ENCODE peak calls at places on chromosomes 2 and 18, in ten cellular contexts. I is nephron progenitor cell, D is choroid plexus epithelial cell, W is heart left ventricle, U is uterus, T is body of pancreas, Y is right lobe of liver, N is WTC11, L is progenitor cell of endocrine pancreas, M is prostate gland. H is an unnamed sample.

GRCh38 chr2:85057236-85057635 is 76.0 kb upstream of the TCF7L1 start:
- DNase-seq in I (no peak), D (no peak), W (no peak), U (no peak), T (no peak), Y (no peak), N (no peak), L (no peak), M (no peak), H (no peak)

GRCh38 chr2:232576995-232577394 is 26.5 kb downstream of the EIF4E2 start:
- DNase-seq in I (no peak), D (peak; percentile 68), W (no peak), U (no peak), T (no peak), Y (no peak), N (no peak), L (no peak), M (no peak), H (no peak)

GRCh38 chr2:18132697-18133096 is 254.2 kb downstream of the KCNS3 start:
- DNase-seq in I (no peak), D (peak; percentile 71), W (no peak), U (no peak), T (no peak), Y (no peak), N (no peak), L (no peak), M (no peak), H (no peak)

GRCh38 chr2:26314243-26314642 is 31.7 kb upstream of the SELENOI start:
- DNase-seq in I (peak; percentile 45), D (no peak), W (no peak), U (no peak), T (no peak), Y (no peak), N (peak; percentile 67), L (no peak), M (no peak), H (no peak)

GRCh38 chr2:240532032-240532775 is 25.6 kb downstream of the ANKMY1 start:
- DNase-seq in I (no peak), D (no peak), W (no peak), U (no peak), T (no peak), Y (no peak), N (no peak), L (no peak), M (no peak), H (no peak)

GRCh38 chr18:140670-141266 is 17.6 kb upstream of the USP14 start:
- DNase-seq in I (no peak), D (no peak), W (no peak), U (no peak), T (no peak), Y (no peak), N (no peak), L (no peak), M (no peak), H (no peak)

GRCh38 chr2:240149943-240150784 is 9.7 kb upstream of the OTOS start:
- DNase-seq in I (peak; percentile 73), D (peak; percentile 57), W (peak; percentile 37), U (no peak), T (peak; percentile 47), Y (no peak), N (peak; percentile 80), L (peak; percentile 62), M (no peak), H (no peak)

GRCh38 chr2:64995041-64995440 is 5.8 kb downstream of the SLC1A4 start:
- DNase-seq in I (no peak), D (no peak), W (no peak), U (no peak), T (no peak), Y (no peak), N (no peak), L (no peak), M (no peak), H (no peak)

GRCh38 chr2:64052468-64053241 is 33.4 kb upstream of the VPS54 start:
- DNase-seq in I (no peak), D (peak; percentile 15), W (no peak), U (no peak), T (no peak), Y (no peak), N (no peak), L (no peak), M (no peak), H (no peak)

GRCh38 chr2:174985624-174986023 is 19.6 kb downstream of the CHN1 start:
- DNase-seq in I (no peak), D (peak; percentile 65), W (no peak), U (no peak), T (no peak), Y (no peak), N (no peak), L (no peak), M (no peak), H (no peak)

GRCh38 chr2:133346654-133347053 is 221.6 kb downstream of the NCKAP5 start:
- DNase-seq in I (no peak), D (peak; percentile 55), W (no peak), U (no peak), T (no peak), Y (no peak), N (no peak), L (no peak), M (no peak), H (no peak)

GRCh38 chr2:26086779-26087178 is 52.9 kb downstream of the RAB10 start:
- DNase-seq in I (no peak), D (no peak), W (no peak), U (no peak), T (no peak), Y (no peak), N (no peak), L (no peak), M (no peak), H (no peak)

GRCh38 chr2:190088917-190089316 is 26.4 kb upstream of the MSTN start:
- DNase-seq in I (peak; percentile 46), D (peak; percentile 86), W (no peak), U (peak; percentile 59), T (peak; percentile 50), Y (no peak), N (peak; percentile 29), L (peak; percentile 18), M (peak; percentile 46), H (no peak)

GRCh38 chr2:156333951-156334495 is 1.5 kb upstream of the NR4A2 start:
- DNase-seq in I (peak; percentile 76), D (peak; percentile 51), W (peak; percentile 84), U (peak; percentile 70), T (peak; percentile 69), Y (peak; percentile 84), N (peak; percentile 73), L (peak; percentile 58), M (peak; percentile 36), H (peak; percentile 82)

DNA sequence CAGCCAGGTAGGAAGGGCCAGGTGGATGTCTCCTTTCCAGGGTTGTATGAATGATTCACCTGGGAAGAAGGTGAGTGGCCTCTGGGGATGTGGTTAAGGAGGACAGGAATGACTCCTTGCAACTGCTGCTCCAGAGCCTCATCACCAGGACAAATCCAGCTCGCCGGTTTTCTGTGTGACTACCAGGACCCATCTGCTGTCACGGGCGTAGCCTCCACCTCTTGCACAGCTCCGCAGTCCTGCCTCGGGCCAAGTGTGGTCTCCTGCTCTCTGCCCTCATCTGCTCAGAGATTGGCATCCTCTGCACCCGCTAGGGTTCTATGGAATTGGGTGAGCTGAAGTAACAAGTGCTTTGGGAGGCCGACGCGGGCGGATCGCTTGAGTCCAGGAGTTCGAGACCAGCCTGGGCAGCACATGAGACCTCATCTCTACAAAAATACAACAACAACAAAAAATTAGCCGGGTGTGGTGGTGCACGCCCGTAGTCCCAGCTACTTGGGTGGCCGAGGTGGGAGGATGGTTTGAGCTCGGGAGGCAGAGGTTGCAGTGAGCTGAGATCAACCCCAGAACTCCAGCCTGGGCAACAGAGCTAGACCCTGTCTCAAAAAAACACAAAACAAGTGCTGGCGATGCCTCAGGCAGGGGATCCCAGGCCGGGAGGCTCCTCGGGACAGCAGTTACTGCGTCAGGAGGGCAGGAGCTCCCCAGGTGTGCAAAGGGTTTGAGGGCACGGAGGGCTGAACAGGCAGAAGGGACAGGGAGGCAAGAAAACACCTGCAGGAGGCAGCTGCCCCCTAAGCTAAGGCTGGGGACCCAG is 831 bp upstream of the D2HGDH start:
- DNase-seq in I (no peak), D (no peak), W (no peak), U (no peak), T (no peak), Y (no peak), N (no peak), L (no peak), M (no peak), H (no peak)
- TF ChIP-seq CTCF in I (no peak), D (no peak), W (no peak), U (no peak), T (no peak), Y (no peak), N (no peak), L (no peak), M (no peak), H (no peak)

DNA sequence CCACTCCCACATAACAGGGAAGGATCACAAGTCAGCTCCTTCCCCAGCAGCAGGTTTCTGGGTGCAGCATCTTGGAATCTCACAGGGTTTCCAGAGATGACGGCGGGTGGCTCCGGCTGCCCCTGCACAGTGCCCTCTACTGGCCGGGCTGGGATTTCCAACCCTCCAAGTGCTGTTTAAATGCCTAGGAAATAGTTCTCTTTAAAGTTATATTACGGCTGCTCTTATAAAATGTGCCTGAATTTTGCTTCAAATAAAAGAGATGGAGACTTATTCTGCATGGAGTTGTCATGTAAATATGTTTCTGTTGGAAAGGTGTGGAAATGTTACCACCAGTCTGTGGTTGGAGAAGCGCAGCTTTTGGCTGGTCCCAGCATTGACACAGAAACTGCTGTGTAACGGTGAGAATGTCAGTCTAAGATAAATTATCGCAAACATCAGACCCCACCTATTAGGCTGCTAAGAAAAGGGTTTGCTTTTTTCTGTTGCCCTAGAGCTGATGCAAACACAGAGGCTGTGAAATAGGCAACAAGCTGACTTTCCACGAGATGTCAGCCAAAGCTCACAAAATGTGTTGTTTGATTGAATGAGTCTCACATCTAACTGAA is 3.3 kb upstream of the HJURP start:
- DNase-seq in I (peak; percentile 43), D (peak; percentile 44), W (no peak), U (no peak), T (peak; percentile 51), Y (peak; percentile 70), N (peak; percentile 74), L (no peak), M (no peak), H (no peak)
- TF ChIP-seq CTCF in I (peak; percentile 55), D (peak; percentile 74), W (peak; percentile 13), U (no peak), T (peak; percentile 46), Y (peak; percentile 72), N (peak; percentile 77), L (peak; percentile 62), M (peak; percentile 55), H (peak; percentile 90)

GRCh38 chr18:78984941-78985784 is 5.5 kb downstream of the SALL3 start:
- DNase-seq in I (peak; percentile 55), D (peak; percentile 14), W (no peak), U (no peak), T (peak; percentile 36), Y (no peak), N (peak; percentile 65), L (no peak), M (no peak), H (no peak)
- TF ChIP-seq CTCF in I (peak; percentile 45), D (peak; percentile 29), W (no peak), U (no peak), T (peak; percentile 22), Y (peak; percentile 48), N (no peak), L (peak; percentile 50), M (peak; percentile 56), H (no peak)

DNA sequence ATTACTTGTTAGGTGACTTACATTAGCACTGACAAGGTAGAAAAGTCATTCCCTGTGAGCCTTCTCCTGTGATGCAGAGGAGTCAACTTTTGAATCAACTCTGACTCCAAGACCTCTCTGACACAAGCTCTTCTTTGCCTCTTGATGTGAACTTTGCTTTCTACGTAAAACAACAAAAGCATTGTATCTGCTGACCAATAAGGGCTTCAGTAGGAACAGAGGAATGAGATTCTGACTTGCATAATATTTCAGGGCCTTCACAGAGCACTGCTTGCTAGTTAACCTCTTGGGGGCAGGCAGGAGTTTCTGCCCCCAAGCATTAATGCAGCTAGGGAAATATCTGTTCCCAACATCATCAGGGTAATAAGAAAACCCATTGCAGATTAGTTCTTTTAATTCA is 791.5 kb downstream of the BCL11A start:
- DNase-seq in I (no peak), D (no peak), W (no peak), U (no peak), T (no peak), Y (no peak), N (no peak), L (no peak), M (no peak), H (no peak)
- TF ChIP-seq CTCF in I (no peak), D (no peak), W (no peak), U (no peak), T (no peak), Y (no peak), N (no peak), L (no peak), M (no peak), H (no peak)

H was measured in CD14-positive monocyte.